ENCODE peak calls at places on chromosomes 6 and 20, in seven cellular contexts. M is H9, F is mesenchymal stem cell, Q is neuronal stem cell, B is IMR-90, X is mesendoderm, A is trophoblast cell. S is an unnamed sample.

GRCh38 chr6:41625442-41625841 is 12.8 kb upstream of the MDFI start:
- DNase-seq in A (no peak), B (no peak), F (no peak), X (no peak), Q (no peak), M (no peak), S (no peak)

GRCh38 chr6:34888874-34889555 is at the start of gene ANKS1A:
- DNase-seq in F (peak), X (peak), B (peak), M (peak), Q (peak), A (peak), S (peak)

GRCh38 chr6:143513410-143513809 is 1.9 kb upstream of the FUCA2 start:
- DNase-seq in Q (no peak), F (no peak), A (no peak), M (peak), B (no peak), X (peak), S (no peak)

GRCh38 chr6:158536891-158537798 is 22.7 kb upstream of the TMEM181 start:
- DNase-seq in F (peak), B (no peak), Q (peak), X (peak), A (no peak), M (peak), S (peak)

GRCh38 chr6:116450769-116451740 is 10.1 kb upstream of the CALHM6 start:
- DNase-seq in M (no peak), A (peak), Q (no peak), F (no peak), B (no peak), X (no peak), S (no peak)

GRCh38 chr6:54621285-54621684 is 225.3 kb upstream of the FAM83B start:
- DNase-seq in B (no peak), X (peak), M (no peak), A (peak), Q (no peak), F (peak), S (no peak)

GRCh38 chr6:136024711-136025110 is 173.2 kb downstream of the PDE7B start:
- DNase-seq in X (no peak), Q (no peak), F (no peak), A (no peak), M (no peak), B (no peak), S (no peak)

GRCh38 chr6:39053016-39053595 is 4.5 kb downstream of the GLP1R start:
- DNase-seq in X (no peak), Q (no peak), A (no peak), M (no peak), F (no peak), B (no peak), S (no peak)

GRCh38 chr6:2157441-2158127 is 87.8 kb downstream of the GMDS start:
- DNase-seq in X (no peak), F (peak), Q (no peak), B (peak), A (peak), M (no peak), S (no peak)

GRCh38 chr6:44642870-44643522 is 255.5 kb downstream of the CDC5L start:
- DNase-seq in M (no peak), A (peak), Q (no peak), B (peak), X (no peak), F (no peak), S (no peak)

GRCh38 chr6:147774856-147775255 is 266.4 kb downstream of the SAMD5 start:
- DNase-seq in M (peak), Q (no peak), F (no peak), B (no peak), A (no peak), X (peak), S (no peak)

GRCh38 chr6:4371207-4371921 is 236.0 kb upstream of the ECI2 start:
- DNase-seq in A (peak), M (no peak), Q (no peak), X (no peak), B (peak), F (peak), S (no peak)

GRCh38 chr20:25258463-25258805 is 10.5 kb downstream of the PYGB start:
- DNase-seq in A (no peak), M (peak), X (no peak), Q (no peak), B (no peak), F (no peak), S (peak)

GRCh38 chr20:3729811-3730550 is 2.5 kb upstream of the HSPA12B start:
- DNase-seq in B (no peak), A (no peak), M (peak), Q (no peak), X (no peak), F (no peak), S (no peak)

GRCh38 chr6:127343753-127344659 is 597 bp upstream of the ECHDC1 start:
- DNase-seq in A (peak), M (no peak), B (peak), F (peak), Q (peak), X (peak), S (no peak)

GRCh38 chr20:59015411-59015810 is 3.8 kb upstream of the TUBB1 start:
- DNase-seq in B (no peak), X (no peak), A (no peak), M (no peak), Q (no peak), F (no peak), S (no peak)

GRCh38 chr20:53224851-53225250 is 252.7 kb downstream of the TSHZ2 start:
- DNase-seq in X (no peak), A (no peak), M (no peak), Q (no peak), F (peak), B (peak), S (no peak)

GRCh38 chr6:27809939-27810767 is 102.0 kb downstream of the OR2B2 start:
- DNase-seq in A (peak), M (peak), X (peak), Q (peak), F (peak), B (peak), S (peak)

GRCh38 chr6:26020291-26020982 is 57.8 kb downstream of the TRIM38 start:
- DNase-seq in F (peak), Q (peak), A (peak), M (peak), X (peak), B (peak), S (no peak)

GRCh38 chr6:43970913-43971775 is 156.1 kb downstream of the MRPL14 start:
- DNase-seq in A (no peak), Q (no peak), X (no peak), B (peak), M (peak), F (no peak), S (no peak)

GRCh38 chr20:54197621-54198604 is 10.0 kb upstream of the PFDN4 start:
- DNase-seq in F (no peak), Q (no peak), B (peak), M (no peak), X (peak), A (no peak), S (no peak)

GRCh38 chr6:19753822-19754221 is 83.3 kb upstream of the ID4 start:
- DNase-seq in F (no peak), M (no peak), B (no peak), Q (no peak), A (no peak), X (no peak), S (no peak)

GRCh38 chr20:20085071-20085470 is 32.7 kb downstream of the CFAP61 start:
- DNase-seq in F (no peak), Q (no peak), A (no peak), M (no peak), B (no peak), X (no peak), S (no peak)

GRCh38 chr20:60058869-60059268 is 100.6 kb downstream of the CDH26 start:
- DNase-seq in F (no peak), X (no peak), Q (no peak), A (no peak), M (no peak), B (no peak), S (no peak)

GRCh38 chr6:87736809-87737540 is 34.9 kb upstream of the AKIRIN2 start:
- DNase-seq in B (no peak), Q (no peak), F (no peak), M (no peak), A (no peak), X (no peak), S (no peak)

GRCh38 chr6:16585805-16586204 is 175.5 kb downstream of the ATXN1 start:
- DNase-seq in B (no peak), X (no peak), Q (no peak), F (no peak), A (peak), M (no peak), S (no peak)

GRCh38 chr20:37095108-37095608 is 639 bp downstream of the RBL1 start:
- DNase-seq in B (no peak), X (no peak), M (no peak), A (no peak), F (no peak), Q (no peak), S (no peak)

GRCh38 chr20:12916699-12917098 is 92.1 kb upstream of the SPTLC3 start:
- DNase-seq in B (no peak), Q (no peak), A (peak), M (no peak), F (no peak), X (peak), S (no peak)

DNA sequence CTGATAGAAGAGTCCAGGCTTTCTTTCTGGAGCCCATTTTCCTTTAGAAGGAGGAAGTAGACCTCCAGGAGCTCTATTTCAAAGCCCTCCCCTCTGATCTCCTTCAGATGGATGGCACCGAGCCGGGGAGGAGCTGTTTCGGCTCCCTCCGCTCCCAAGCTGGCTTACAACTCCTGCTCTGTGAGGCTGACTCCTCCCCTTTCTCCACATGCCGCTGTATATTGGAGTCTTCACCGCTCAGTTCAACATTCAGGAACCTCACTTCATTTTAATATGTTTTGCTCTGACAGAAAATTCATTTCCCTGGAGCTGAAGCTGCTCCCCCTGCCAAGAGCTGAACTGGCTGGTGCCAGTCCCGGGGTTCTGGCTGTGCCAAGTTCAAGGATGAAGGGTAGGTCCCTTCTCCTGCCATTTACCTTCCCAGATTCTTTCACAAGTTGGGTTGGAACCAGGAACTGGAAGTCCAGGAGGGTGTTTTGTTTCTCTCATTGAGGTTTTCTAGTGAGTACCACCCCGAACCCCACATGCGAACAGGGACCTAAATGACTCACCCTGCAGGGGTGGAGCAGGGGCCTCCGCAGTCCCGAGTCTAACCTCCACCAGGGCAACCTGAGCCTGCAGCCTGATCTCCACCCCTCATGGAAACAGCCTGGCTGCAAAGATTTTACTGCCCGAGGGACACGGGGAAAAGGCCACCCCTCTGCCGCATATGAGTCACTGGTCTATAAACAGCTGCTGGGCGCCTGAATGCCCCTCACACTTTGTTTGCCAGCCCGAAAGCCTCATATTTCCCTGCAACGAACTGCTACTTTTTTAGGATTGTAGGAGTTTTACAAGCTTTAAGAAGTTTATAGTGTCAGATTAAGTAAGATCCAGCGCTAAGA is 68.6 kb upstream of the FOXA2 start:
- DNase-seq in M (peak), Q (no peak), B (no peak), A (no peak), X (peak), F (no peak), S (no peak)
- H3K4ac ChIP-seq in M (no peak), Q (no peak), B (no peak), A (no peak), X (no peak), F (no peak), S (no peak)

DNA sequence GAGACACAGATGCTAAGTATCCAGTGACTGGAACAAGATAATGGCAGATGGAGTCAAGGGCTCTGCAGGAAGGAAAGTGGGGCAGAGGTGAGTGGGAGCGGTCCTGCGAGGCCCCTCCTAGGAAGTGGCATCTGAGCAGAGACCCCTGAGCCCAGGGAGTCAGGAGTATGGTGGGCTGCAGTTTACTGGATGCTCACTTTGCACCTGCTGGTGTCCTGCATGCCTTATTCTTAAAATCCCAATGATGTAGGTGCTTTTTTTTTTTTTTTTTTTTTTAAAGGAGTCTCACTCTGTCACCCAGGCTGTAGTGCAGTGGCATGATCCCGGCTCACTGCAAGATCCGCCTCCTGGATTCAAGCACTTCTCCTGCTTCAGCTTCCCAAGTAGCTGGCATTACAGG is 5.6 kb downstream of the CEBPB start:
- DNase-seq in A (no peak), M (no peak), F (peak), B (no peak), X (no peak), Q (no peak), S (no peak)
- H3K4ac ChIP-seq in A (no peak), M (no peak), F (no peak), B (no peak), X (no peak), Q (no peak), S (no peak)

GRCh38 chr6:70221025-70221714 is 81.7 kb downstream of the COL9A1 start:
- DNase-seq in F (peak), B (peak), Q (peak), M (no peak), A (peak), X (peak), S (no peak)

GRCh38 chr6:70221715-70222236 is 81.1 kb downstream of the COL9A1 start:
- DNase-seq in B (no peak), Q (no peak), X (no peak), A (no peak), M (no peak), F (no peak), S (no peak)

GRCh38 chr6:70219943-70220613 is 82.8 kb downstream of the COL9A1 start:
- DNase-seq in B (no peak), X (no peak), A (no peak), F (no peak), Q (no peak), M (no peak), S (no peak)

GRCh38 chr6:70222350-70222749 is 80.5 kb downstream of the COL9A1 start:
- DNase-seq in M (no peak), X (no peak), F (no peak), Q (no peak), A (no peak), B (no peak), S (no peak)

DNA sequence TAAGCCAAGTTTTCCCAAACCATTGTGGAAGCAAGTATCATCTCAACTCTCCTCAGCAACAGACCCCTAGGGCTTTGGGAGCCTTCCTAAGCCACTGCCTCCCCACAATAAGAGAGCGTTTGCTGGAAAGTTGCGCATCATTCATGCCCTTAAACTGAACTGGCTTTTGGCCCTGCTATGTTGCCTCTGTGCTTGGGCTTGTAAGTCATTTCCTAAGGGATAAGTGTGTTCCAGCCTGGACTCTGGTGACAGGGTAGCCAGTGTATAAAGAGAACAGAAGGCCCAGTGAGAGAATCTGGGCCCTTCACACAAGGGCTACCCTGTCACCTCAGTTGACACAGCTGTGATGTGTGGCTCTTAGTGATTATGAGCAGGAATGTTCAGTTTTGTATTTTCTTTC is 77.8 kb downstream of the COL9A1 start:
- DNase-seq in F (no peak), B (no peak), M (no peak), A (no peak), Q (no peak), X (no peak), S (no peak)
- H3K4ac ChIP-seq in F (no peak), B (no peak), M (no peak), A (no peak), Q (no peak), X (no peak), S (no peak)

DNA sequence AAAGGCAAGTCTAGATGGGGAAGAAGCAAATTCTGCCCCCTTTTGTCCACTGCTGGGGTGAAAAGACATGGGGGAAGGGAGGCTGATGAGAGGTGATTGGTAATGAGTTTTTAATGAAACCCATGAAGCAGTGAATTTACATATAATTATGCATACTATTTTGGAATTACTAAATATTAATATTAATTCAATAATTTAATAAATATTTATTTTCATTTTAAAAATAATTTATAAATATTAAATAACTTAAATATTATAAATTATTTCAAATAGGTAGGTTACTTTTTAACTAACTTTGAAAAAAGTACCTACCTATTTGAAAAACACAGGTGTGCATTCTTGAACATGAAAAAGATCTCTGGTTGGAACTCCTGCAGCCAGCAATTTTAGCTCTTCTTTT is 138.1 kb upstream of the GPR6 start:
- DNase-seq in X (no peak), F (no peak), A (no peak), M (no peak), B (no peak), Q (no peak), S (no peak)
- H3K4ac ChIP-seq in X (no peak), F (no peak), A (no peak), M (no peak), B (no peak), Q (no peak), S (no peak)

GRCh38 chr6:10890151-10890550 is 3.3 kb downstream of the SYCP2L start:
- DNase-seq in B (no peak), M (no peak), A (no peak), F (no peak), X (no peak), Q (no peak), S (no peak)
- H3K4ac ChIP-seq in B (no peak), M (no peak), A (no peak), F (no peak), X (no peak), Q (no peak), S (no peak)

GRCh38 chr20:39983183-39983582 is 705.9 kb downstream of the MAFB start:
- DNase-seq in A (peak), F (no peak), X (no peak), Q (no peak), B (no peak), M (no peak), S (no peak)
- H3K4ac ChIP-seq in A (no peak), F (no peak), X (no peak), Q (no peak), B (no peak), M (no peak), S (no peak)